ENCODE peak calls at places on chromosomes 1 and 21, in eight cellular contexts. D is lower lobe of right lung, X is transverse colon, Y is uterus, E is body of pancreas, I is fibroblast of lung, N is IMR-90, P is stomach. T is an unnamed sample.
A peak's percentile ranks its signal among the peaks of the same experiment; 100 is the strongest.

GRCh38 chr1:202105571-202106339 is 17.0 kb upstream of the GPR37L1 start:
- DNase-seq in P (peak; percentile 83), N (peak; percentile 59), X (peak; percentile 93), D (no peak), I (peak; percentile 83), Y (no peak), E (peak; percentile 55), T (no peak)

GRCh38 chr1:14626869-14627607 is 28.6 kb downstream of the KAZN start:
- DNase-seq in Y (no peak), X (peak; percentile 12), N (peak; percentile 3), P (no peak), E (peak; percentile 12), D (no peak), I (no peak), T (peak; percentile 3)

GRCh38 chr1:76038306-76039004 is 36.1 kb upstream of the ST6GALNAC3 start:
- DNase-seq in E (no peak), Y (no peak), I (peak; percentile 76), N (peak; percentile 9), X (no peak), P (no peak), D (no peak), T (no peak)

GRCh38 chr1:42422672-42423236 is 33.1 kb downstream of the ZMYND12 start:
- DNase-seq in I (no peak), E (no peak), X (no peak), N (no peak), Y (no peak), D (no peak), P (no peak), T (no peak)

GRCh38 chr1:246608616-246609376 is 42.5 kb downstream of the CNST start:
- DNase-seq in E (peak; percentile 84), D (peak; percentile 93), N (peak; percentile 97), P (peak; percentile 93), Y (peak; percentile 59), I (peak; percentile 88), X (peak; percentile 76), T (peak; percentile 94)

GRCh38 chr1:26788515-26788785 is 700 bp downstream of the PIGV start:
- DNase-seq in E (no peak), I (no peak), X (no peak), D (peak; percentile 57), N (no peak), P (no peak), Y (no peak), T (no peak)

GRCh38 chr1:77281491-77282186 is at the start of gene AK5:
- DNase-seq in E (peak; percentile 15), N (peak; percentile 48), X (no peak), D (peak; percentile 41), P (peak; percentile 36), I (peak; percentile 67), Y (no peak), T (peak; percentile 65)

GRCh38 chr1:166601650-166602049 is 237.6 kb upstream of the POGK start:
- DNase-seq in N (no peak), P (no peak), Y (no peak), E (no peak), I (no peak), X (no peak), D (no peak), T (no peak)

GRCh38 chr1:219660666-219661463 is 48.0 kb upstream of the ZC3H11B start:
- DNase-seq in D (peak; percentile 86), I (peak; percentile 88), Y (peak; percentile 82), E (peak; percentile 88), X (peak; percentile 75), P (peak; percentile 74), N (peak; percentile 88), T (peak; percentile 55)

GRCh38 chr21:15732290-15732995 is 2.7 kb downstream of the USP25 start:
- DNase-seq in E (no peak), P (no peak), X (no peak), N (peak; percentile 51), I (peak; percentile 51), D (no peak), Y (no peak), T (no peak)

GRCh38 chr1:28436211-28436769 is 66.8 kb downstream of the PHACTR4 start:
- DNase-seq in X (no peak), Y (no peak), D (no peak), E (no peak), I (no peak), P (no peak), N (no peak), T (no peak)

GRCh38 chr1:48750089-48750488 is 26.6 kb downstream of the BEND5 start:
- DNase-seq in Y (no peak), P (no peak), E (no peak), X (no peak), D (no peak), I (no peak), N (no peak), T (no peak)

GRCh38 chr1:182430263-182431068 is 19.5 kb upstream of the RGSL1 start:
- DNase-seq in X (no peak), I (peak; percentile 12), D (no peak), Y (no peak), P (no peak), E (no peak), N (peak; percentile 42), T (no peak)

GRCh38 chr1:230199034-230199433 is 132.0 kb downstream of the GALNT2 start:
- DNase-seq in N (no peak), X (no peak), Y (no peak), E (no peak), I (no peak), D (no peak), P (peak; percentile 24), T (no peak)

GRCh38 chr21:29326914-29327554 is 28.3 kb downstream of the BACH1 start:
- DNase-seq in E (no peak), I (no peak), N (no peak), X (no peak), P (no peak), Y (no peak), D (no peak), T (no peak)

GRCh38 chr1:4755301-4756183 is 101.1 kb downstream of the AJAP1 start:
- DNase-seq in P (no peak), X (no peak), N (no peak), I (peak; percentile 59), D (no peak), Y (no peak), E (no peak), T (no peak)

GRCh38 chr21:37207441-37208009 is 59.6 kb downstream of the VPS26C start:
- DNase-seq in E (peak; percentile 23), P (no peak), D (no peak), Y (no peak), X (peak; percentile 20), N (no peak), I (peak; percentile 40), T (peak; percentile 46)

GRCh38 chr1:153431427-153431826 is 15.1 kb downstream of the S100A7A start:
- DNase-seq in E (no peak), Y (no peak), P (no peak), N (no peak), D (no peak), X (no peak), I (no peak), T (no peak)
- H3K27me3 ChIP-seq in E (no peaks in the 10 kb centered on the region), Y (no peaks in the 10 kb centered on the region), P (peaks cover 19% of the 10 kb centered on the region), N (peaks cover 6% of the 10 kb centered on the region), D (peaks cover 5% of the 10 kb centered on the region), X (peaks cover 4% of the 10 kb centered on the region), I (no peaks in the 10 kb centered on the region), T (peaks cover 4% of the 10 kb centered on the region)

GRCh38 chr1:33762962-33763361 is 100.9 kb upstream of the HMGB4 start:
- DNase-seq in N (no peak), P (no peak), Y (no peak), E (no peak), I (peak; percentile 73), D (no peak), X (no peak), T (no peak)
- H3K9me3 ChIP-seq in N (peaks cover 19% of the 10 kb centered on the region), P (no peaks in the 10 kb centered on the region), Y (no peaks in the 10 kb centered on the region), E (no peaks in the 10 kb centered on the region), I (no peaks in the 10 kb centered on the region), D (no peaks in the 10 kb centered on the region), X (no peaks in the 10 kb centered on the region), T (peaks cover 3% of the 10 kb centered on the region)

DNA sequence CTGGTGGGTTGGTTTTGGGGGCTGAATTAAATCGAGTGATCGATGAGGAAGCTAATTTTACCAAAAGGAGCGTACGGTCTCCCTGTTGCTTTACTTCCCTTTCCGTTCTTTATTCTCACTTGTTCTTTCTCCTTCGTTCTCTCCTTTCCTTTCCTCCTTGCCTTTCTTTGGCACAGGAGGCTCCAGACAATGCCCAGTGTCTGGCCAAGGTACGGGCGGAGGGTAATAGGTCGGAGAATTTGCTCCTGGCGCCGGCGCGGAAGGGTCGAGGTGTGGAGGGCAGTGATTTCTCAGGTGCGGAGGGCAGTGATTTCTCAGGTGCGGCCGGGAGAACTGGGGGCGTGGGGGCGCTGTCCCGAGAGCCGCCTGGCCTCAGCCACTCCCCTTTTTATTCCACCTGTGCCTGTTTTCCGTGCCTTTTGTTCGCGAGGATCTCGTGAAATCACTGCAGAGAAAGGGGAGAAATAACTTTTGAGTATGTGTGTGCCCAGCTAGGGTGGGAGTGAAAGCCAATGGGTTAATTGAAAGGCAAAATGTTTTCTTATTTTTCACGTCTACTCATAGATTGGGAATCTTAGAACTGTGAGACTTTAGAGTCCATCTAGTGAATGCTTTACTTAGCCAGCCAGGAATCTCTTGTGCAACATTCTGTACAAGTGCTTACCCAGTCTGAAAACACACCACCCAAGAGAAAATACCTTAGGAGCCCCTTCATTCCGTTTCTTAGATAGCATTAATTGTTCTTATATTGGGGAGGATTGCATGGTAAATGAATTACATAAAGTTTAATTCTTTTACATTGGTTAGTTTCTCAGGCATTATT is 1.3 kb downstream of the FNBP1L start:
- DNase-seq in N (peak; percentile 65), D (no peak), X (peak; percentile 70), I (peak; percentile 65), E (peak; percentile 48), Y (no peak), P (peak; percentile 56), T (no peak)
- H3K27me3 ChIP-seq in N (no peaks in the 10 kb centered on the region), D (no peaks in the 10 kb centered on the region), X (no peaks in the 10 kb centered on the region), I (peaks cover 10% of the 10 kb centered on the region), E (no peaks in the 10 kb centered on the region), Y (no peaks in the 10 kb centered on the region), P (peaks cover 4% of the 10 kb centered on the region), T (peaks cover 16% of the 10 kb centered on the region)

GRCh38 chr1:226076378-226076777 is 13.9 kb downstream of the H3-3A start:
- DNase-seq in I (no peak), N (no peak), X (no peak), Y (no peak), D (no peak), P (no peak), E (no peak), T (no peak)

GRCh38 chr1:226069818-226070489 is 7.4 kb downstream of the H3-3A start:
- DNase-seq in X (no peak), D (no peak), N (no peak), P (no peak), I (no peak), E (no peak), Y (no peak), T (no peak)

GRCh38 chr1:226072347-226072746 is 9.8 kb downstream of the H3-3A start:
- DNase-seq in P (no peak), E (no peak), D (no peak), N (no peak), Y (no peak), X (no peak), I (no peak), T (no peak)

GRCh38 chr1:226073184-226073950 is 10.9 kb downstream of the H3-3A start:
- DNase-seq in X (no peak), D (no peak), N (no peak), P (no peak), Y (no peak), E (no peak), I (no peak), T (no peak)

DNA sequence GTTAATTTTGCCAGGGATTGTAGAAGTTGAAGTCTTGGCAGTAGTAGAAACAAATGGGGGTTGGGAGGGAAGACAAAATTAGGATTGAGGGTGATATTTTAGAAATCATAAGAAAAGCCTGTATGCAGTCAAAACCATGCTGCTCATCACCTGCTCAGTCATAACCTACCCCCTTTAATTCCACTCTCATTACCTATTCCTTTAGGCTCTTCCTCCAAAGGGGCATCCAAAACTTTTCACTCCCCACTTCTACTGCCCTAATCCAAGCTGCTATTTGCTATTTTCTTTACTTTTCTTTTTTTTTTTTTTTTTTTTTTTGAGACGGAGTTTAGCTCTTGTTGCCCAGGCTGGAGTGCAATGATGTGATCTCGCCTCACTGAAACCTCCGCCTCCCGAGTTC is 11.5 kb downstream of the H3-3A start:
- DNase-seq in I (no peak), E (no peak), X (no peak), D (no peak), P (no peak), N (no peak), Y (no peak), T (no peak)
- H3K9me3 ChIP-seq in I (no peaks in the 10 kb centered on the region), E (no peaks in the 10 kb centered on the region), X (no peaks in the 10 kb centered on the region), D (no peaks in the 10 kb centered on the region), P (no peaks in the 10 kb centered on the region), N (no peaks in the 10 kb centered on the region), Y (no peaks in the 10 kb centered on the region), T (no peaks in the 10 kb centered on the region)

T was measured in MG63.